ENCODE peak calls at places on chromosome 11, in eight cellular contexts. Z is IMR-90; G is sigmoid colon; C is brain microvascular endothelial cell; T is hypothalamus; U is tibial artery; O is activated CD4-positive, alpha-beta T cell treated with anti-CD3 and anti-CD28 coated beads, Interleukin-2, amount 50 U/mL, for 48 hours; M is activated T-helper 9 cell treated with anti-CD3 and anti-CD28 coated beads, Interleukin-2, amount 50 U/mL, for 16 hours. Q is an unnamed sample.

GRCh38 chr11:93843906-93844305 is 6.5 kb downstream of the VSTM5 start:
- DNase-seq in Z (peak; percentile 27), G (no peak), C (no peak), T (no peak), U (no peak), O (no peak), M (no peak), Q (no peak)

GRCh38 chr11:14358729-14359439 is at the start of gene RRAS2:
- DNase-seq in Z (peak; percentile 65), G (peak; percentile 86), C (peak; percentile 53), T (peak; percentile 55), U (peak; percentile 77), O (peak; percentile 78), M (peak; percentile 75), Q (peak; percentile 54)

GRCh38 chr11:88411265-88411664 is 73.7 kb upstream of the CTSC start:
- DNase-seq in Z (peak; percentile 92), G (no peak), C (peak; percentile 56), T (no peak), U (no peak), O (no peak), M (no peak), Q (no peak)

GRCh38 chr11:70112017-70112434 is 33.9 kb downstream of the ANO1 start:
- DNase-seq in Z (no peak), G (no peak), C (no peak), T (no peak), U (no peak), O (no peak), M (no peak), Q (no peak)

GRCh38 chr11:114614127-114614720 is 18.6 kb upstream of the NXPE4 start:
- DNase-seq in Z (no peak), G (no peak), C (no peak), T (no peak), U (no peak), O (no peak), M (no peak), Q (no peak)

GRCh38 chr11:95266751-95267374 is 35.9 kb upstream of the SESN3 start:
- DNase-seq in Z (no peak), G (peak; percentile 78), C (no peak), T (no peak), U (peak; percentile 42), O (no peak), M (no peak), Q (no peak)

GRCh38 chr11:119975561-119976152 is 162.3 kb downstream of the TRIM29 start:
- DNase-seq in Z (no peak), G (no peak), C (no peak), T (peak; percentile 74), U (no peak), O (no peak), M (no peak), Q (no peak)

GRCh38 chr11:19336331-19336730 is 95.6 kb upstream of the E2F8 start:
- DNase-seq in Z (no peak), G (no peak), C (no peak), T (no peak), U (no peak), O (no peak), M (no peak), Q (no peak)

GRCh38 chr11:2681408-2682145 is 18.2 kb downstream of the KCNQ1OT1 start:
- DNase-seq in Z (no peak), G (peak; percentile 13), C (no peak), T (no peak), U (peak; percentile 2), O (no peak), M (no peak), Q (no peak)

GRCh38 chr11:93608280-93608862 is 53.1 kb upstream of the CEP295 start:
- DNase-seq in Z (no peak), G (no peak), C (no peak), T (no peak), U (no peak), O (no peak), M (no peak), Q (no peak)

GRCh38 chr11:117855452-117855851 is 21.0 kb downstream of the FXYD6 start:
- DNase-seq in Z (no peak), G (peak; percentile 40), C (no peak), T (no peak), U (no peak), O (no peak), M (no peak), Q (no peak)

GRCh38 chr11:1123970-1124369 is 33.8 kb upstream of the MUC5AC start:
- DNase-seq in Z (no peak), G (peak; percentile 36), C (no peak), T (no peak), U (no peak), O (no peak), M (no peak), Q (no peak)

GRCh38 chr11:41879186-41879738 is 419.8 kb upstream of the LRRC4C start:
- DNase-seq in Z (no peak), G (no peak), C (peak; percentile 82), T (no peak), U (no peak), O (no peak), M (no peak), Q (no peak)

GRCh38 chr11:90329043-90329442 is 106.2 kb upstream of the CHORDC1 start:
- DNase-seq in Z (no peak), G (no peak), C (no peak), T (no peak), U (no peak), O (no peak), M (no peak), Q (no peak)

GRCh38 chr11:827146-827860 is 416 bp upstream of the CRACR2B start:
- DNase-seq in Z (no peak), G (no peak), C (no peak), T (no peak), U (no peak), O (no peak), M (no peak), Q (no peak)

GRCh38 chr11:77776455-77776854 is 44.1 kb downstream of the RSF1 start:
- DNase-seq in Z (peak; percentile 20), G (no peak), C (no peak), T (no peak), U (no peak), O (no peak), M (no peak), Q (no peak)

GRCh38 chr11:65060913-65061408 is 2.6 kb upstream of the NAALADL1 start:
- DNase-seq in Z (no peak), G (no peak), C (no peak), T (no peak), U (no peak), O (no peak), M (no peak), Q (no peak)

GRCh38 chr11:65716774-65717405 is 3.7 kb downstream of the RNASEH2C start:
- DNase-seq in Z (no peak), G (no peak), C (no peak), T (no peak), U (no peak), O (no peak), M (no peak), Q (no peak)

GRCh38 chr11:61460474-61460881 is 30.6 kb downstream of the SDHAF2 start:
- DNase-seq in Z (no peak), G (peak; percentile 91), C (no peak), T (peak; percentile 47), U (no peak), O (no peak), M (no peak), Q (no peak)

GRCh38 chr11:74325649-74326645 is 14.5 kb upstream of the P4HA3 start:
- DNase-seq in Z (peak; percentile 94), G (peak; percentile 95), C (peak; percentile 55), T (peak; percentile 54), U (peak; percentile 96), O (no peak), M (no peak), Q (no peak)

GRCh38 chr11:46075168-46075567 is 46.1 kb downstream of the PHF21A start:
- DNase-seq in Z (peak; percentile 84), G (no peak), C (peak; percentile 43), T (no peak), U (no peak), O (no peak), M (no peak), Q (no peak)

GRCh38 chr11:31487848-31488247 is 21.6 kb downstream of the IMMP1L start:
- DNase-seq in Z (peak; percentile 73), G (no peak), C (peak; percentile 51), T (no peak), U (no peak), O (no peak), M (no peak), Q (no peak)

GRCh38 chr11:100098560-100098959 is 588.5 kb upstream of the ARHGAP42 start:
- DNase-seq in Z (no peak), G (no peak), C (no peak), T (no peak), U (no peak), O (no peak), M (no peak), Q (no peak)

GRCh38 chr11:46612326-46612725 is 4.7 kb downstream of the HARBI1 start:
- DNase-seq in Z (no peak), G (no peak), C (no peak), T (no peak), U (no peak), O (no peak), M (no peak), Q (no peak)

GRCh38 chr11:121426476-121427454 is 25.3 kb upstream of the SORL1 start:
- DNase-seq in Z (no peak), G (peak; percentile 67), C (no peak), T (peak; percentile 39), U (no peak), O (peak; percentile 66), M (peak; percentile 36), Q (no peak)

GRCh38 chr11:46299425-46300067 is 22.1 kb downstream of the CREB3L1 start:
- DNase-seq in Z (peak; percentile 61), G (no peak), C (no peak), T (no peak), U (no peak), O (no peak), M (no peak), Q (no peak)